ENCODE peak calls at places on chromosome 2, in seven cellular contexts. N, T, Z, O, W, S and U are unnamed samples.

GRCh38 chr2:188414869-188415753 is 123.4 kb downstream of the GULP1 start:
- DNase-seq in T (no peak), S (no peak), O (no peak), Z (no peak), W (peak), N (no peak), U (no peak)

GRCh38 chr2:112474844-112475486 is 7.0 kb upstream of the TTL start:
- DNase-seq in S (no peak), N (no peak), Z (no peak), W (peak), T (no peak), O (no peak), U (no peak)

GRCh38 chr2:228927028-228928010 is 343.8 kb downstream of the PID1 start:
- DNase-seq in T (no peak), N (no peak), S (no peak), W (no peak), Z (no peak), O (no peak), U (no peak)

GRCh38 chr2:232325324-232326273 is 53.0 kb upstream of the ALPP start:
- DNase-seq in T (no peak), W (peak), O (peak), Z (peak), N (peak), S (peak), U (peak)

GRCh38 chr2:178193496-178193822 is 853 bp upstream of the OSBPL6 start:
- DNase-seq in S (no peak), O (no peak), N (no peak), W (no peak), T (no peak), Z (no peak), U (no peak)

GRCh38 chr2:226904592-226904991 is 68.7 kb downstream of the RHBDD1 start:
- DNase-seq in O (no peak), N (no peak), W (no peak), Z (no peak), S (no peak), T (no peak), U (no peak)

GRCh38 chr2:229974271-229974670 is 52.0 kb downstream of the FBXO36 start:
- DNase-seq in T (peak), S (no peak), W (no peak), Z (no peak), O (no peak), N (no peak), U (no peak)

GRCh38 chr2:44852594-44852993 is 88.9 kb upstream of the SIX3 start:
- DNase-seq in N (no peak), S (no peak), T (no peak), W (no peak), O (no peak), Z (no peak), U (no peak)

GRCh38 chr2:9191044-9191481 is 15.5 kb upstream of the ASAP2 start:
- DNase-seq in Z (peak), W (no peak), O (peak), S (no peak), N (peak), T (peak), U (no peak)

GRCh38 chr2:202965810-202966454 is 48.7 kb upstream of the NBEAL1 start:
- DNase-seq in W (peak), Z (no peak), N (no peak), T (no peak), S (no peak), O (no peak), U (no peak)